ENCODE peak calls at places on chromosome 5, in four cellular contexts. A, H, E and U are unnamed samples.

GRCh38 chr5:90111354-90112070 is 298.0 kb downstream of the CETN3 start:
- DNase-seq in A (peak), H (no peak), E (no peak), U (no peak)

GRCh38 chr5:142935014-142935413 is 164.8 kb downstream of the ARHGAP26 start:
- DNase-seq in A (no peak), H (no peak), E (no peak), U (no peak)

GRCh38 chr5:1762121-1762877 is 37.3 kb downstream of the MRPL36 start:
- DNase-seq in A (no peak), H (no peak), E (peak), U (no peak)

GRCh38 chr5:17354265-17354664 is 136.8 kb downstream of the BASP1 start:
- DNase-seq in A (no peak), H (no peak), E (no peak), U (no peak)

GRCh38 chr5:113274836-113275414 is 159.9 kb downstream of the TSSK1B start:
- DNase-seq in A (no peak), H (no peak), E (no peak), U (no peak)

GRCh38 chr5:109407913-109408312 is 1.9 kb downstream of the PJA2 start:
- DNase-seq in A (no peak), H (no peak), E (no peak), U (no peak)

GRCh38 chr5:13816126-13816525 is 128.4 kb downstream of the DNAH5 start:
- DNase-seq in A (no peak), H (no peak), E (no peak), U (no peak)

GRCh38 chr5:172714491-172715420 is 56.2 kb downstream of the DUSP1 start:
- DNase-seq in A (peak), H (peak), E (peak), U (peak)

GRCh38 chr5:143110591-143110990 is 292.9 kb downstream of the NR3C1 start:
- DNase-seq in A (peak), H (no peak), E (no peak), U (no peak)

GRCh38 chr5:33046091-33046490 is 335.0 kb downstream of the NPR3 start:
- DNase-seq in A (peak), H (no peak), E (no peak), U (no peak)

GRCh38 chr5:375921-376871 is 54.7 kb downstream of the AHRR start:
- DNase-seq in A (no peak), H (no peak), E (peak), U (no peak)

GRCh38 chr5:138755084-138755748 is 2.0 kb downstream of the CTNNA1 start:
- DNase-seq in A (no peak), H (no peak), E (no peak), U (no peak)

GRCh38 chr5:756865-757345 is 27.6 kb downstream of the ZDHHC11B start:
- DNase-seq in A (no peak), H (no peak), E (no peak), U (no peak)

GRCh38 chr5:115888027-115888426 is 46.3 kb downstream of the AP3S1 start:
- DNase-seq in A (peak), H (peak), E (no peak), U (no peak)

GRCh38 chr5:38579105-38579504 is 22.7 kb upstream of the LIFR start:
- DNase-seq in A (no peak), H (no peak), E (no peak), U (no peak)

GRCh38 chr5:134175874-134176522 is 752 bp downstream of the SKP1 start:
- DNase-seq in A (peak), H (no peak), E (no peak), U (no peak)

GRCh38 chr5:71899865-71900342 is 180.8 kb downstream of the CARTPT start:
- DNase-seq in A (peak), H (no peak), E (no peak), U (no peak)

GRCh38 chr5:67094476-67095300 is 101.9 kb downstream of the CD180 start:
- DNase-seq in A (peak), H (peak), E (no peak), U (no peak)

GRCh38 chr5:124773291-124774001 is 27.0 kb upstream of the ZNF608 start:
- DNase-seq in A (no peak), H (no peak), E (no peak), U (no peak)

GRCh38 chr5:178757410-178757809 is 27.0 kb upstream of the ZNF354A start:
- DNase-seq in A (no peak), H (no peak), E (no peak), U (no peak)

GRCh38 chr5:167853421-167853820 is 438.0 kb upstream of the WWC1 start:
- DNase-seq in A (peak), H (peak), E (no peak), U (no peak)

GRCh38 chr5:10685103-10685502 is 75.9 kb downstream of the DAP start:
- DNase-seq in A (no peak), H (no peak), E (no peak), U (no peak)

GRCh38 chr5:134041570-134042411 is 37.0 kb upstream of the VDAC1 start:
- DNase-seq in A (no peak), H (no peak), E (no peak), U (no peak)

GRCh38 chr5:172766287-172767104 is 4.5 kb downstream of the DUSP1 start:
- DNase-seq in A (peak), H (peak), E (no peak), U (no peak)

GRCh38 chr5:56941981-56942380 is 9.9 kb downstream of the MIER3 start:
- DNase-seq in A (peak), H (peak), E (no peak), U (no peak)

GRCh38 chr5:56311306-56311904 is 78.3 kb upstream of the ANKRD55 start:
- DNase-seq in A (no peak), H (no peak), E (no peak), U (no peak)

GRCh38 chr5:11319851-11320580 is 559.0 kb upstream of the DAP start:
- DNase-seq in A (no peak), H (peak), E (no peak), U (no peak)

GRCh38 chr5:135134686-135135381 is 100.8 kb upstream of the PITX1 start:
- DNase-seq in A (no peak), H (no peak), E (no peak), U (no peak)

DNA sequence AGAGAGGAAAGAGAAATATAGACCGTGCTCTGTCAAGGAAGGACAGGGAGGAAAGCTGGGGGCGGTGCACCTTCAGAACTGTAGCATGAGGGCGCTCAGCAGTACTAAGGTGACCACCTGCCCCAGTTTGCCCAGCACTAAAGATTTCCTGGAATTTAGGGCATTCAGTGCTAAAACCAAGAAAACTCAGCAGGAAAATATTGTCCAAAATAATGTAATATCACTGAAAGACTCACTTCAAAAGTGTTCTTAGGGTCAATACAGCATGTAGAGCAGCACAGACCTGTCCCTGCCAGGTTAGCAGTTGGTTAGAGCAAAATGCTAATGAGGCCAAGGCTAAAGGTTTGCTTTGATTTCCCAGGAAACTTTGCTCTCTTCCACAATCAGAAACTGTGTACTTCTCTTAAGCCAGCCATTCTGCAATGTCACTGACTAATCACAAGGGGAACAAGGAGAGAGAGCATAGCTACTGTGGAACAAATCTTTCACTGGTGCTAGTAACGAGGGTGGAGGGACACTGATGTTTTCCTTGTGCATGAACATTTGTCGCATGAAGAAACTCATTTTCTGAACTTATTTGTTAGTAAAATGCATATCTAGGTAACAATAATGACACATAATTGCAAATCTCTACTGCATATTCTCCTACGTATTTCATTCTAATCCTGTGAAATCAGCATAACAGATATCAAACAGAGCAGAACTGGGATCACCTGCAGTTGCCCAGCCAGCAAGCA is 53.0 kb upstream of the GRAMD2B start:
- DNase-seq in A (no peak), H (no peak), E (no peak), U (no peak)
- TF ChIP-seq CTCF in A (peak), H (no peak), E (peak), U (no peak)

DNA sequence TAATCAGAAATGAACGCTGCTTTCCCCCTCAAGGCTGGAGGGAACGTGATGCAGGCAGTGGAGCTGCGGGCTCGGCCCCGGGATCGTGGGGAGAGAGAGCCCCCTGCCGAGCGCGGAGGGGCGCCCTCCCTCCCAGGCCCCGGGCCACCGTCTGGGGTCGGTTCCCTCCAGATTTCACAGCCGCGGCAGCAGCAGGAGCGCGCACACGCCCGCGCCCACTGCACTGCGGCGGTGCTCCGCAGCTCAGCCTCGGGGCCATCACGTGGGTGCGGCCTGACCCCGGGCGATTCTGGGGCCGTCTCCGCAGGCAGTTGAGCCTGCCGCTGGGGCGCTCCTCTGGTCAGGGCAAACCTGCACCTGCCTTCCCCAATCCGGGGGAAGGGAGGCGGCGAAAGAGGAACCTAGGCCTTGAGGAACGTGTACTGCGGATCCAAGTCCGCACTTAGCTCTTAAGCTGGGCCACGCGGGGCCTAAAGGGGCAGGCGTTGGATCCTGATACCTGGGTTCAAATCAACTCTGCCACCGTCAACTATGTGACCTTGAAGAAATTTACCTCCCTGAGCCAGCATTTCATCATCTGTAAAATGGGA is 9.4 kb upstream of the DELE1 start:
- DNase-seq in A (no peak), H (no peak), E (no peak), U (no peak)
- TF ChIP-seq CTCF in A (peak), H (no peak), E (peak), U (no peak)

DNA sequence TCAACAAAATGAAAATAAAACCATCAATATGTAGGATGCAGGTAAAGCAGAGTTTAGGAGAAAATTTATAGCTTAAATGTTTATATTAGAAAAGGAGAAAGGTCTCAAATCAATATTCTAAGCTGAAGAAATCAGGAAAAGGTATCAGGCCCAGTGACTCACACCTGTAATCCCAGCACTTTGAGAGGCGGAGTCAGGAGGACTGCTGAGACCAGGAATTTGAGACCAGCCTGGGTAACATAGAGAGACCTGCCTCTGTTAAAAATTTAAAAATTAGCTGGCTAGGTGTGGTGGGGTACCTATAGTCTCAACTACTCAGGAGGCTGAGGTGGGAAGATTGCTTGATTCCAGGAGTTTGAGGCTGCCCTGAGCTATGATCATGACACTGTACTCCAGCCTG is 32.2 kb downstream of the CCDC69 start:
- DNase-seq in A (no peak), H (no peak), E (no peak), U (no peak)
- TF ChIP-seq CTCF in A (no peak), H (no peak), E (no peak), U (no peak)

GRCh38 chr5:73312146-73312871 is 136.3 kb downstream of the FOXD1 start:
- DNase-seq in A (peak), H (peak), E (no peak), U (no peak)
- TF ChIP-seq CTCF in A (peak), H (peak), E (peak), U (peak)

GRCh38 chr5:74641778-74642542 is 1.4 kb upstream of the ENC1 start:
- DNase-seq in A (peak), H (peak), E (no peak), U (no peak)

GRCh38 chr5:74640450-74641013 is at the start of gene ENC1:
- DNase-seq in A (peak), H (peak), E (peak), U (no peak)

GRCh38 chr5:74641014-74641777 is 668 bp upstream of the ENC1 start:
- DNase-seq in A (peak), H (no peak), E (peak), U (no peak)

GRCh38 chr5:74638776-74639537 is 1.6 kb downstream of the ENC1 start:
- DNase-seq in A (peak), H (no peak), E (no peak), U (no peak)

DNA sequence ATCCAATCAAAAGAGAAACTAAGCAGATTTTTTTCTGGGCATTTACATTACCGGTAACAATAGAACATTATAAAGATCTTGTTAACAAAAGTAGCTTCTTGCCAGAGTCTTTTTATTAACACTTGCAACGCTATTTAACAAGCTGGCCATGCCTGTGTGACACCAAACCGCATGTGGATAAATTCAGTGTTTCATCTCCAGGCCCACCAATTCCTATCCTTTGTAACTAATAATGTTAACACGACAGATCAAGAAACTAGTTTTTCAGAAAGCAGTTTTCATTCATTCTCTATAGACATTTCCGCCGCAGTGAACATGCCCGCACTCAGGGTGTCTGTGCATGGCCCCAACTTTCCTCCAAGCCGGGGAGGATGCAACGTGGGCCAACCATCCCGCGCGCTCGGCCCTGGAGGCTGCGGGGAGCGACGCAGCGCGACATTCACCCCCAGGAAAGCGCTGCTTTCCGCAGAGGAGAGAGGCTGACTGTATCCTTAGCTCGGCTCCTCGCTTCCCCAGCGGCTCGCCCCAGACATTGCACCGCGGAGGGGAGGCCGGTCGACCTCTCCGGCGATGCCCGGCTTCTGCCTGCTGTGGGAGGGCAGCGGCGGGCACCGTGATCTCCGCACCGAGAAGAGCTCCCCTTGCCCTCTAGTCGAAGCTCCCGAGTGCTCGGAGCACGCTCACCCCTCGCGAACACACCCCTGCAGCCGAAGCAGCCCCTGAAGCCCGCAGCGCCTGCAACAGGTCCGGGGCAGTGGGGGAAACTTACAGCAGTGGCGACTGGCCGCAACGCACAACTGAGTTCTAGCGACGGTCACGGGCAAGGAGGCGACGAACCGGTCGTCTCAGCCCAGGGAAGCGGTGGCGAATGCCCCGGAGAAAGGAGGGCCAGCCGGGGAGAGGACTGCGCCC is 734 bp downstream of the ENC1 start:
- DNase-seq in A (peak), H (no peak), E (peak), U (no peak)
- TF ChIP-seq CTCF in A (peak), H (peak), E (no peak), U (no peak)

DNA sequence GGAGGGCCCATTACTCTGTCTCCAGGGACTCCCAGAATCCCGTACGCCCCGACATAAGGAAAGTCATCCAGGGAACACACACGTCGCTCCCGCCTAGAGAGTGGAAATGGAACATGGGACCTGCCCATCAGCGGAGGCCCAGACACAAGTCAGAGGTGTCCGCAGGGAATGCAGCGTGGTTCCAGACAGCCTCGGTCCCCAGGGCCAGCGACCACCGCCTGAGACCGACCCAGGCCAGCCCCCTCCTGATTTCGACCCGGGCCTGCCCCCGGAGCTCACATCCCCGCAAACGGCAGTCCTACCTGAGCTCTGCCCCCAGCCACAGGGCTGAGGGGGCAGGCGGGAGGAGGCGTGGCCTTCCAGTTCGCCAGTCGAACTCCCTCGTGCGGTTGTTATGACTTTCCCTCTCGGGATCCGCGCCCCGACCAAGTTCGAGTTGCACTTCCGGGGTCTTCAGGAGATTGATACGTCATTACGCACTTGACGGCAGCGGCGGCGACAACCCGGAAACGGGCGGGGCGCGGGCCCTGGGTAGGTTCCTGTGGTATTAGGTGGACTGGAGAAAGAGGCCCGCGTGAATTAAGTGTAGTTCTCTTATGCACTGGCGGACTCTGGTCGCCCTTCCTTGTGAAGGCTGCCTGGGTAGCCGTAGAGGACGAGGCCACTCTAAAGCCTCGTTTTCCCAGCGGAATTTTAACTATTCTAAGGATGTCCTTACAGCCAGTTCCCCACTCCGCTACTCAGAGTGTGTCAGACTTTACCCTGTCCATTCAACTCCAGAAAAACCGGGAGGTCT is 370.0 kb upstream of the POU5F2 start:
- DNase-seq in A (peak), H (peak), E (peak), U (peak)
- TF ChIP-seq CTCF in A (peak), H (peak), E (peak), U (peak)

GRCh38 chr5:171207256-171207866 is 101.7 kb upstream of the TLX3 start:
- DNase-seq in A (peak), H (peak), E (no peak), U (no peak)
- TF ChIP-seq CTCF in A (peak), H (peak), E (peak), U (peak)